ENCODE peak calls at places on chromosomes 13 and 19, in eight cellular contexts. T is T-helper 9 cell; D is uterus; X is GM13976; F is frontal cortex; I is stimulated activated CD4-positive, alpha-beta T cell treated with anti-CD3 and anti-CD28 coated beads, Interleukin-2, amount 100 ng/mL, for 48 hours; R is activated naive CD4-positive, alpha-beta T cell; Y is iPS DF 19.7. E is an unnamed sample.

GRCh38 chr13:110113284-110113764 is 193.6 kb downstream of the COL4A1 start:
- DNase-seq in I (no peak), T (no peak), R (no peak), D (no peak), Y (no peak), X (no peak), F (no peak), E (no peak)

GRCh38 chr19:13463296-13463695 is 43.0 kb downstream of the CACNA1A start:
- DNase-seq in T (peak; percentile 2), D (no peak), Y (no peak), I (peak; percentile 1), F (no peak), R (no peak), X (peak; percentile 32), E (peak; percentile 66)

GRCh38 chr13:26562538-26562890 is 5.0 kb downstream of the WASF3 start:
- DNase-seq in D (no peak), R (no peak), Y (no peak), F (no peak), T (no peak), I (no peak), X (no peak), E (no peak)

GRCh38 chr19:56133858-56134654 is 7.0 kb upstream of the ZNF444 start:
- DNase-seq in D (no peak), I (no peak), T (no peak), F (no peak), R (no peak), X (peak; percentile 73), Y (no peak), E (peak; percentile 91)

GRCh38 chr13:23984541-23984940 is 87.2 kb upstream of the C1QTNF9B start:
- DNase-seq in X (no peak), R (no peak), Y (no peak), F (no peak), T (no peak), D (no peak), I (no peak), E (peak; percentile 58)

GRCh38 chr13:60265566-60265965 is 101.8 kb upstream of the DIAPH3 start:
- DNase-seq in R (no peak), F (no peak), T (no peak), Y (no peak), X (no peak), D (no peak), I (no peak), E (no peak)

GRCh38 chr19:43446746-43447489 is 18.5 kb downstream of the LYPD3 start:
- DNase-seq in X (peak; percentile 84), D (peak; percentile 80), I (peak; percentile 72), R (peak; percentile 80), Y (peak; percentile 23), T (peak; percentile 74), F (peak; percentile 69), E (peak; percentile 47)

GRCh38 chr13:72462726-72463125 is 264.7 kb downstream of the MZT1 start:
- DNase-seq in F (no peak), T (no peak), I (no peak), R (no peak), X (no peak), D (no peak), Y (no peak), E (no peak)

GRCh38 chr13:99322297-99323103 is 15.3 kb upstream of the GPR183 start:
- DNase-seq in X (peak; percentile 72), Y (no peak), I (no peak), D (no peak), T (no peak), F (no peak), R (no peak), E (no peak)

GRCh38 chr13:51632643-51633357 is 48.5 kb downstream of the WDFY2 start:
- DNase-seq in F (peak; percentile 44), R (no peak), Y (no peak), T (no peak), D (no peak), I (no peak), X (no peak), E (no peak)

GRCh38 chr13:27353166-27353583 is 71.2 kb upstream of the GTF3A start:
- DNase-seq in F (no peak), I (peak; percentile 35), R (no peak), D (no peak), T (no peak), Y (no peak), X (peak; percentile 91), E (no peak)

E was measured in T47D.